ENCODE peak calls at places on chromosome 5, in eight cellular contexts. O is GM12865, Z is mucosa of descending colon, N is stomach, R is GM23338, P is HCT116, C is type B pancreatic cell, F is fibroblast of lung. D is an unnamed sample.

GRCh38 chr5:94024101-94024500 is 282.7 kb upstream of the POU5F2 start:
- DNase-seq in Z (no peak), C (no peak), N (no peak), P (no peak), O (no peak), R (no peak), F (no peak), D (no peak)

GRCh38 chr5:179343902-179344300 is 1.4 kb downstream of the ADAMTS2 start:
- DNase-seq in R (peak), N (no peak), C (peak), O (no peak), F (peak), P (no peak), Z (no peak), D (peak)

GRCh38 chr5:60829490-60830266 is 14.4 kb downstream of the ELOVL7 start:
- DNase-seq in Z (no peak), P (no peak), C (no peak), O (peak), R (no peak), N (no peak), F (no peak), D (no peak)

GRCh38 chr5:149205625-149206523 is 64.6 kb downstream of the ABLIM3 start:
- DNase-seq in F (peak), P (no peak), N (no peak), O (no peak), Z (peak), R (no peak), C (no peak), D (peak)

GRCh38 chr5:348726-349125 is 27.2 kb downstream of the AHRR start:
- DNase-seq in N (no peak), O (no peak), P (no peak), C (no peak), F (no peak), Z (no peak), R (no peak), D (no peak)

GRCh38 chr5:78234804-78235203 is 59.7 kb downstream of the AP3B1 start:
- DNase-seq in N (no peak), C (no peak), Z (no peak), R (no peak), F (no peak), O (no peak), P (no peak), D (no peak)

GRCh38 chr5:64682608-64683007 is 7.7 kb upstream of the SHISAL2B start:
- DNase-seq in N (no peak), F (no peak), R (peak), C (no peak), O (no peak), Z (no peak), P (peak), D (no peak)

GRCh38 chr5:43042176-43042625 is 2.1 kb upstream of the ANXA2R start:
- DNase-seq in Z (peak), R (peak), F (peak), O (peak), N (peak), P (peak), C (no peak), D (peak)

GRCh38 chr5:66891184-66891925 is 295.2 kb downstream of the MAST4 start:
- DNase-seq in R (peak), C (no peak), O (no peak), N (no peak), F (peak), P (no peak), Z (peak), D (peak)

GRCh38 chr5:142360607-142361120 is 35.8 kb upstream of the SPRY4 start:
- DNase-seq in N (peak), O (no peak), P (peak), F (peak), C (no peak), R (peak), Z (no peak), D (peak)

GRCh38 chr5:138664276-138664943 is 88.8 kb upstream of the CTNNA1 start:
- DNase-seq in Z (no peak), N (no peak), F (peak), O (no peak), R (no peak), C (no peak), P (no peak), D (no peak)

GRCh38 chr5:125607018-125607417 is 816.2 kb upstream of the GRAMD2B start:
- DNase-seq in R (no peak), C (no peak), Z (no peak), P (no peak), F (peak), O (no peak), N (no peak), D (no peak)

GRCh38 chr5:27140831-27141230 is 102.4 kb upstream of the CDH9 start:
- DNase-seq in N (no peak), F (no peak), C (no peak), Z (no peak), O (no peak), P (no peak), R (no peak), D (no peak)

GRCh38 chr5:95910521-95910920 is 51.1 kb downstream of the ELL2 start:
- DNase-seq in N (no peak), R (no peak), Z (no peak), O (no peak), F (no peak), P (no peak), C (no peak), D (no peak)

GRCh38 chr5:43338856-43339255 is 25.6 kb upstream of the HMGCS1 start:
- DNase-seq in P (no peak), Z (no peak), O (no peak), R (no peak), N (no peak), F (no peak), C (no peak), D (no peak)

GRCh38 chr5:22852807-22853670 is at the start of gene CDH12:
- DNase-seq in O (peak), P (no peak), N (no peak), Z (no peak), R (peak), C (no peak), F (peak), D (no peak)

GRCh38 chr5:154220625-154221024 is 30.1 kb downstream of the GALNT10 start:
- DNase-seq in C (no peak), Z (no peak), F (peak), O (no peak), N (no peak), P (peak), R (no peak), D (no peak)

GRCh38 chr5:124337996-124338395 is 408.4 kb downstream of the ZNF608 start:
- DNase-seq in C (no peak), Z (no peak), N (no peak), P (no peak), O (no peak), F (peak), R (no peak), D (no peak)

GRCh38 chr5:122774861-122775712 is at the start of gene SNX2:
- DNase-seq in Z (peak), P (peak), R (peak), C (peak), O (peak), F (peak), N (peak), D (peak)
- TF ChIP-seq CTCF in Z (no peak), P (peak), R (no peak), C (peak), O (peak), F (no peak), N (no peak), D (no peak)

DNA sequence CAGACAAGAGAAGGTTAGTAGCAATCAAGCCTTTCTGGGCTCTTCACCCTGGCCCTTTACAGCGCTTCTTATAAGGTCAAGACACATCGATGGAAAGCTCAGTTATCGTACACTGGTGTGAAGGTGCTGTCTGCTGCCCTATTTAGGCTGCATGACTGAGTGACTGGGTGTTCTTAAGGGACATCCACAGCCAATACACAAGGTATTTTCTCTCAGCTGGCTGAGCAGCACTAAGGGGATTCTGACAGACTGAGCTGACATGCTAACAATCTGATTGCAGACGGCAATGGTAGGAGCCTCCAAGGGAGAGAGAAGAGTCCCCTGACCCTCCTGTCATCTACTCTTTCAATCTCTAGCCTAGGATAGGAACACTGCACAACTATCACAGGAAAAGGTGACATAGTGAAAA is 577.9 kb downstream of the ISL1 start:
- DNase-seq in O (no peak), C (no peak), R (peak), N (no peak), Z (no peak), F (no peak), P (no peak), D (no peak)
- TF ChIP-seq CTCF in O (no peak), C (peak), R (no peak), N (no peak), Z (no peak), F (no peak), P (no peak), D (no peak)

DNA sequence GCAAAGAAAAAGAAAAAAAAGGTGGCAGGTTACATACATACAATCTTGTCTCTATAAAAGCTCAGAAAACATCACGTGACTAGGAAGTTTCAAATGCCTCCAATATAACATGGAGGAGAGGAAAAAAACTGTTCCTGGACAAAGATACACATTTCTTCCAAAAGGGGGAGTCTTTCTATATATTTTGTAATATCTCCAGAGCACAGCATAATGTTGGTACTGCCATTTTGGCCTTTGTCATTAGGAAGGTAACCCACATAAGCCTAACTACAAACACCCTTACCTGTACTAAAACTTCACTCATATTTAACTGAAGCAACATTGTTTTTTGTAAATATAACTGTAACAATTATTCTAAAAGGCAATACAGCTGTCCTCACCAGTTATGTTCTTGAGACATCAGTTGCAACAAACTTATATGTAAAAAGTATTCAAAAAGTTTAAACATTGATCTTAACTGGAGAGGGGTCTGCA is 1.2 kb upstream of the BTF3 start:
- DNase-seq in O (peak), P (peak), R (peak), C (no peak), N (no peak), F (peak), Z (no peak), D (no peak)
- TF ChIP-seq CTCF in O (peak), P (peak), R (peak), C (peak), N (no peak), F (peak), Z (no peak), D (peak)

GRCh38 chr5:54769072-54769471 is 216.3 kb downstream of the ESM1 start:
- DNase-seq in C (no peak), R (peak), Z (no peak), P (no peak), N (no peak), O (no peak), F (no peak), D (no peak)
- TF ChIP-seq CTCF in C (no peak), R (peak), Z (no peak), P (no peak), N (no peak), O (no peak), F (no peak), D (no peak)

DNA sequence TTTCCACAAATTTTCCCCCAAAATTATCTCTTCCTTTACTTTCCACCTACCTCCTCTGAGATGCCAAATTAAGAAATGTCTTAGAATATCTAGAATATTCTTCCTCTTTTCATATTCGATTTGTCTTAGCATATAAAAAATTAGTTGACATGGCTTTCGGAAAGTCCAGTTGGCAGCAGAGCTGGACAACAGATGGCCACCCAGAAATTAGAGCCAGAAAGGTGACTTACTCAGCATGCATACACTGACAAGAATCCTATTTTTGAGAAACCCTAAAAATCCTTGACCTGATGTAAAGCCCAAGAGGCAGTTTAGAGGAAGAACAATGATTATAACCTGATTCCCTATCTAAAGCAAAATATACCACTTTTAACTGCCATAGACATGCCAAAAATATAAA is 22.0 kb downstream of the TMEM167A start:
- DNase-seq in C (no peak), O (no peak), P (no peak), Z (no peak), R (no peak), F (no peak), N (no peak), D (no peak)
- TF ChIP-seq CTCF in C (no peak), O (no peak), P (no peak), Z (no peak), R (no peak), F (no peak), N (no peak), D (no peak)

GRCh38 chr5:14505310-14506140 is 76.1 kb upstream of the OTULINL start:
- DNase-seq in N (no peak), P (no peak), Z (no peak), C (no peak), R (peak), O (no peak), F (no peak), D (no peak)
- TF ChIP-seq CTCF in N (no peak), P (peak), Z (no peak), C (no peak), R (peak), O (no peak), F (no peak), D (no peak)

DNA sequence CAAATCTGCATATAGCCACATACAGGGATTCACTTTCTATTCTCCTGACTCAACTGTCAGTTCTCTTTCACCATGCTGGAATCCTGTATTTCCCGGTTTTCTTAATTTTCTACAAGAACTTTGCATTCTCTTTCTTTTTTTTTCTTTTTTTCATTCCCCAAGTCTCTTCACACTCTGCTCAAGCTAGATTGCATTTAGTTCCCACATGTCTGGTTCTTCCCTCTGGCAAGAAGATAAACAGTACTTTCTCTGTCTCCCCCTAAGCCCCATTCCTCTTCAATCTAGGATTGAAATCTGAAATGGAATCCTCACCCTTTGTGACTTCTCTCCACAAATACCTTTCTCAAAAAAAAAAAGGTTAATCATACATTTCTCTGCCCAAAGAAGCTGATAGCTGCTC is 64.2 kb upstream of the SLC12A2 start:
- DNase-seq in N (no peak), C (no peak), P (no peak), O (no peak), R (no peak), Z (no peak), F (no peak), D (no peak)
- TF ChIP-seq CTCF in N (no peak), C (no peak), P (no peak), O (no peak), R (no peak), Z (no peak), F (no peak), D (no peak)

GRCh38 chr5:25540628-25541027 is 895.9 kb upstream of the CDH10 start:
- DNase-seq in Z (no peak), F (no peak), O (no peak), R (no peak), N (no peak), C (no peak), P (no peak), D (no peak)

DNA sequence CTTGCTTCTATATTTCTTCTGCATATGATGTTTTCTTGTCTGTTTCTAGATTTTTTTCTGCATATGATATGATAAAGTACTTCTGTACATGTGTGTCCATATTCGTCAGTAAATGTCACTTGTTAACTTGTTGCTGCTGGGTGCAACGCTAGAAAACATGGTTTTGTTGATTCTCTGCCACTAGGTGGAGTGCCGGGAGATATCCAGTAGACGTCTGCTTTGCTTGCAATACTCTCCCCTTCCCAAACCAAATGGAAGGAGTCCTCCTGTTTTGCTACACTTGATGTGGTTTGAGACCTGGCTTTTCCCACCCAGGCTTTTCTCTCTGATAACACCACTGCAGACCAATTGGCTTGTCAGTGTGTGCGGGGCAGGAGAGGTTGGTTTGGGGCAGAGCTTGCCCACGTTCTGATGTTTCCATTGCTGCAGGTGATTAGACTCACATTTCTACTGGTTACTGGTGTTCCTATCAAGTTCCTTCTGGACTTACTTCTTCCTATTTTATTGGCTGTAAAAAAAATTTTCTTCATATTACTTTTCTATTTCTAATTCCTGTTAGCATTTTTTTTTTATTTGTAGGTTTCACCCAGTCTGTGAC is 900.0 kb upstream of the CDH10 start:
- DNase-seq in O (peak), R (peak), F (no peak), N (peak), Z (no peak), P (peak), C (no peak), D (no peak)
- TF ChIP-seq CTCF in O (peak), R (peak), F (no peak), N (no peak), Z (no peak), P (peak), C (peak), D (no peak)